ENCODE peak calls at places on chromosomes 16 and 17, in five cellular contexts. One of them, this sample, is unnamed.

GRCh38 chr16:49640606-49641005 is 215.3 kb downstream of the ZNF423 start:
- DNase-seq in cardiac muscle cell: no peak
- DNase-seq in activated CD4-positive, alpha-beta T cell treated with anti-CD3 and anti-CD28 coated beads, Interleukin-2, amount 50 U/mL, for 24 hours: no peak
- DNase-seq in RPMI7951: no peak
- DNase-seq in vagina: no peak
- DNase-seq in this sample: peak; percentile 4

GRCh38 chr16:81175325-81175891 is 63.1 kb upstream of the BCO1 start:
- DNase-seq in vagina: no peak
- DNase-seq in activated CD4-positive, alpha-beta T cell treated with anti-CD3 and anti-CD28 coated beads, Interleukin-2, amount 50 U/mL, for 24 hours: no peak
- DNase-seq in cardiac muscle cell: peak; percentile 65
- DNase-seq in RPMI7951: peak; percentile 86
- DNase-seq in this sample: peak; percentile 68

GRCh38 chr16:11308493-11309283 is 27.6 kb upstream of the PRM1 start:
- DNase-seq in activated CD4-positive, alpha-beta T cell treated with anti-CD3 and anti-CD28 coated beads, Interleukin-2, amount 50 U/mL, for 24 hours: no peak
- DNase-seq in vagina: no peak
- DNase-seq in cardiac muscle cell: no peak
- DNase-seq in RPMI7951: no peak
- DNase-seq in this sample: no peak

GRCh38 chr16:82732461-82732860 is 105.7 kb downstream of the CDH13 start:
- DNase-seq in activated CD4-positive, alpha-beta T cell treated with anti-CD3 and anti-CD28 coated beads, Interleukin-2, amount 50 U/mL, for 24 hours: no peak
- DNase-seq in vagina: no peak
- DNase-seq in cardiac muscle cell: peak; percentile 48
- DNase-seq in RPMI7951: no peak
- DNase-seq in this sample: no peak

GRCh38 chr16:15518412-15519351 is 84.3 kb downstream of the BMERB1 start:
- DNase-seq in cardiac muscle cell: peak; percentile 93
- DNase-seq in activated CD4-positive, alpha-beta T cell treated with anti-CD3 and anti-CD28 coated beads, Interleukin-2, amount 50 U/mL, for 24 hours: no peak
- DNase-seq in RPMI7951: peak; percentile 27
- DNase-seq in vagina: no peak
- DNase-seq in this sample: peak; percentile 36

GRCh38 chr16:23803591-23804123 is 32.1 kb upstream of the PRKCB start:
- DNase-seq in activated CD4-positive, alpha-beta T cell treated with anti-CD3 and anti-CD28 coated beads, Interleukin-2, amount 50 U/mL, for 24 hours: peak; percentile 68
- DNase-seq in cardiac muscle cell: peak; percentile 29
- DNase-seq in vagina: no peak
- DNase-seq in RPMI7951: peak; percentile 28
- DNase-seq in this sample: peak; percentile 24

GRCh38 chr17:31674305-31674704 is 184.7 kb downstream of the COPRS start:
- DNase-seq in activated CD4-positive, alpha-beta T cell treated with anti-CD3 and anti-CD28 coated beads, Interleukin-2, amount 50 U/mL, for 24 hours: no peak
- DNase-seq in vagina: no peak
- DNase-seq in cardiac muscle cell: peak; percentile 78
- DNase-seq in RPMI7951: peak; percentile 89
- DNase-seq in this sample: peak; percentile 38

GRCh38 chr17:34095101-34095500 is 160.0 kb upstream of the CCL2 start:
- DNase-seq in vagina: no peak
- DNase-seq in cardiac muscle cell: no peak
- DNase-seq in activated CD4-positive, alpha-beta T cell treated with anti-CD3 and anti-CD28 coated beads, Interleukin-2, amount 50 U/mL, for 24 hours: no peak
- DNase-seq in RPMI7951: no peak
- DNase-seq in this sample: no peak

GRCh38 chr17:14301279-14301760 is 439 bp downstream of the HS3ST3B1 start:
- DNase-seq in RPMI7951: no peak
- DNase-seq in activated CD4-positive, alpha-beta T cell treated with anti-CD3 and anti-CD28 coated beads, Interleukin-2, amount 50 U/mL, for 24 hours: no peak
- DNase-seq in cardiac muscle cell: no peak
- DNase-seq in vagina: peak; percentile 64
- DNase-seq in this sample: peak; percentile 61

GRCh38 chr17:52105601-52106000 is 52.9 kb downstream of the CA10 start:
- DNase-seq in activated CD4-positive, alpha-beta T cell treated with anti-CD3 and anti-CD28 coated beads, Interleukin-2, amount 50 U/mL, for 24 hours: no peak
- DNase-seq in vagina: no peak
- DNase-seq in RPMI7951: no peak
- DNase-seq in cardiac muscle cell: no peak
- DNase-seq in this sample: no peak

GRCh38 chr17:16108386-16108785 is 106.9 kb downstream of the NCOR1 start:
- DNase-seq in RPMI7951: no peak
- DNase-seq in vagina: no peak
- DNase-seq in activated CD4-positive, alpha-beta T cell treated with anti-CD3 and anti-CD28 coated beads, Interleukin-2, amount 50 U/mL, for 24 hours: no peak
- DNase-seq in cardiac muscle cell: no peak
- DNase-seq in this sample: no peak

GRCh38 chr16:10907757-10908045 is 30.7 kb downstream of the CIITA start:
- DNase-seq in cardiac muscle cell: no peak
- DNase-seq in activated CD4-positive, alpha-beta T cell treated with anti-CD3 and anti-CD28 coated beads, Interleukin-2, amount 50 U/mL, for 24 hours: no peak
- DNase-seq in vagina: no peak
- DNase-seq in RPMI7951: no peak
- DNase-seq in this sample: no peak

GRCh38 chr16:886084-886543 is 84.7 kb downstream of the LMF1 start:
- DNase-seq in vagina: no peak
- DNase-seq in RPMI7951: no peak
- DNase-seq in cardiac muscle cell: peak; percentile 15
- DNase-seq in activated CD4-positive, alpha-beta T cell treated with anti-CD3 and anti-CD28 coated beads, Interleukin-2, amount 50 U/mL, for 24 hours: no peak
- DNase-seq in this sample: no peak

This sample was measured in adipocyte.